ENCODE peak calls at places on chromosomes 2 and 18, in six cellular contexts. E, W, D, H, M and V are unnamed samples.

GRCh38 chr2:805664-806063 is 128.5 kb upstream of the TMEM18 start:
- DNase-seq in E (no peak), W (no peak), D (no peak), H (no peak), M (no peak), V (no peak)

GRCh38 chr2:7672027-7672684 is 754.9 kb downstream of the RNF144A start:
- DNase-seq in E (peak), W (peak), D (peak), H (no peak), M (no peak), V (no peak)

GRCh38 chr2:155382781-155383180 is 684.3 kb downstream of the KCNJ3 start:
- DNase-seq in E (no peak), W (no peak), D (no peak), H (no peak), M (no peak), V (no peak)

GRCh38 chr2:196337618-196337953 is 166.2 kb upstream of the STK17B start:
- DNase-seq in E (no peak), W (peak), D (no peak), H (no peak), M (no peak), V (no peak)

GRCh38 chr18:47932603-47933002 is 2.1 kb upstream of the SMAD2 start:
- DNase-seq in E (no peak), W (no peak), D (peak), H (no peak), M (no peak), V (no peak)

GRCh38 chr2:32355976-32356734 is 668 bp upstream of the BIRC6 start:
- DNase-seq in E (no peak), W (no peak), D (no peak), H (no peak), M (no peak), V (no peak)

GRCh38 chr18:41870191-41870590 is 84.8 kb upstream of the PIK3C3 start:
- DNase-seq in E (no peak), W (no peak), D (no peak), H (no peak), M (no peak), V (no peak)

GRCh38 chr18:78418379-78418778 is 561.2 kb upstream of the SALL3 start:
- DNase-seq in E (no peak), W (no peak), D (no peak), H (no peak), M (no peak), V (no peak)